ENCODE peak calls at places on chromosomes 3 and 15, in seven cellular contexts. C is AG08396; W is CD8-positive, alpha-beta memory T cell; N is NCI-H2029; P is SHP77 treated with DMSO at 0.1 percent for 48 hours; Y is body of pancreas; L is omental fat pad. M is an unnamed sample.

GRCh38 chr3:127547761-127548605 is 42.5 kb downstream of the TPRA1 start:
- DNase-seq in N (peak), L (peak), C (peak), W (peak), Y (peak), P (no peak), M (peak)

GRCh38 chr3:127794972-127795371 is 27.3 kb downstream of the MGLL start:
- DNase-seq in C (no peak), Y (no peak), L (no peak), W (no peak), N (no peak), P (no peak), M (no peak)

GRCh38 chr3:15333099-15333956 is 942 bp upstream of the SH3BP5 start:
- DNase-seq in P (no peak), C (no peak), N (no peak), W (no peak), L (no peak), Y (no peak), M (no peak)

GRCh38 chr3:42836545-42837123 is 27.4 kb downstream of the ACKR2 start:
- DNase-seq in Y (no peak), C (no peak), W (no peak), N (no peak), L (no peak), P (no peak), M (no peak)

GRCh38 chr15:26132786-26133185 is 269.7 kb upstream of the ATP10A start:
- DNase-seq in Y (no peak), C (no peak), N (no peak), W (no peak), P (no peak), L (no peak), M (no peak)

GRCh38 chr3:155342344-155342743 is 48.9 kb upstream of the STRIT1 start:
- DNase-seq in L (no peak), W (no peak), Y (no peak), P (no peak), N (no peak), C (no peak), M (no peak)

GRCh38 chr3:54691230-54691900 is 236.5 kb downstream of the LRTM1 start:
- DNase-seq in Y (no peak), P (no peak), N (no peak), C (no peak), L (no peak), W (no peak), M (no peak)

GRCh38 chr15:77702211-77702957 is 69.7 kb upstream of the LINGO1 start:
- DNase-seq in N (no peak), C (peak), W (no peak), Y (no peak), P (no peak), L (no peak), M (no peak)

GRCh38 chr3:45573591-45573990 is 21.0 kb upstream of the LIMD1 start:
- DNase-seq in N (no peak), L (no peak), W (no peak), C (no peak), Y (no peak), P (no peak), M (no peak)

GRCh38 chr3:9615003-9615628 is 34.2 kb upstream of the MTMR14 start:
- DNase-seq in N (peak), Y (no peak), L (no peak), C (no peak), W (no peak), P (no peak), M (no peak)

GRCh38 chr15:33675246-33675645 is 293.1 kb upstream of the CHRM5 start:
- DNase-seq in L (no peak), W (no peak), C (no peak), P (peak), N (no peak), Y (no peak), M (no peak)

GRCh38 chr3:120622870-120623718 is 27.0 kb downstream of the NDUFB4 start:
- DNase-seq in P (peak), W (peak), N (no peak), C (no peak), Y (no peak), L (no peak), M (no peak)

GRCh38 chr15:48084759-48085420 is 35.9 kb upstream of the SLC24A5 start:
- DNase-seq in N (peak), P (no peak), L (no peak), W (no peak), Y (no peak), C (peak), M (no peak)

GRCh38 chr3:100600181-100601042 is 9.0 kb upstream of the ADGRG7 start:
- DNase-seq in P (no peak), C (no peak), Y (no peak), W (no peak), L (no peak), N (no peak), M (no peak)

M was measured in naive thymus-derived CD4-positive, alpha-beta T cell.